ENCODE peak calls at places on chromosomes 11 and 22, in seven cellular contexts. H is non-pigmented ciliary epithelial cell; U is stimulated activated CD8-positive, alpha-beta memory T cell treated with anti-CD3 and anti-CD28 coated beads, Interleukin-4, amount 100 ng/mL, for 4 hours; V is NCI-H2171 treated with DMSO at 0.1 percent for 48 hours; F is EL; L is NCI-H510A; A is CD8-positive, alpha-beta T cell. C is an unnamed sample.
A peak's percentile ranks its signal among the peaks of the same experiment; 100 is the strongest.

GRCh38 chr22:43587574-43587973 is 175.8 kb downstream of the MPPED1 start:
- DNase-seq in H (no peak), U (no peak), V (no peak), F (no peak), L (no peak), A (no peak), C (no peak)

GRCh38 chr11:134098566-134099184 is 29.8 kb downstream of the JAM3 start:
- DNase-seq in H (no peak), U (no peak), V (peak; percentile 5), F (no peak), L (no peak), A (no peak), C (no peak)

GRCh38 chr11:3164540-3165151 is 464 bp downstream of the OSBPL5 start:
- DNase-seq in H (no peak), U (no peak), V (no peak), F (no peak), L (no peak), A (no peak), C (no peak)

GRCh38 chr11:67293090-67293489 is 4.0 kb downstream of the ANKRD13D start:
- DNase-seq in H (peak; percentile 31), U (no peak), V (peak; percentile 17), F (peak; percentile 72), L (no peak), A (no peak), C (no peak)

GRCh38 chr11:83285131-83285770 is 916 bp downstream of the CCDC90B start:
- DNase-seq in H (no peak), U (no peak), V (peak; percentile 86), F (no peak), L (no peak), A (no peak), C (no peak)

GRCh38 chr22:34587357-34588356 is 478.3 kb upstream of the ISX start:
- DNase-seq in H (no peak), U (no peak), V (no peak), F (no peak), L (no peak), A (no peak), C (no peak)

GRCh38 chr11:41413843-41414242 is 45.6 kb downstream of the LRRC4C start:
- DNase-seq in H (no peak), U (no peak), V (no peak), F (no peak), L (no peak), A (no peak), C (no peak)

GRCh38 chr22:38951734-38952133 is 5.7 kb upstream of the APOBEC3A start:
- DNase-seq in H (no peak), U (no peak), V (no peak), F (no peak), L (no peak), A (no peak), C (no peak)

GRCh38 chr11:131609317-131609716 is 238.9 kb downstream of the NTM start:
- DNase-seq in H (peak; percentile 94), U (no peak), V (no peak), F (peak; percentile 34), L (no peak), A (no peak), C (no peak)

GRCh38 chr11:7569044-7569443 is 55.2 kb downstream of the PPFIBP2 start:
- DNase-seq in H (no peak), U (no peak), V (no peak), F (no peak), L (no peak), A (no peak), C (no peak)

GRCh38 chr22:19786959-19787848 is 26.6 kb downstream of the TBX1 start:
- DNase-seq in H (no peak), U (no peak), V (no peak), F (no peak), L (no peak), A (no peak), C (no peak)

GRCh38 chr11:3058753-3059664 is 1.8 kb upstream of the CARS1 start:
- DNase-seq in H (peak; percentile 72), U (no peak), V (no peak), F (peak; percentile 92), L (no peak), A (no peak), C (no peak)

GRCh38 chr11:3086114-3086513 is 28.9 kb upstream of the CARS1 start:
- DNase-seq in H (no peak), U (no peak), V (no peak), F (no peak), L (no peak), A (no peak), C (no peak)

GRCh38 chr11:117345039-117345438 is 17.4 kb downstream of the CEP164 start:
- DNase-seq in H (no peak), U (no peak), V (no peak), F (peak; percentile 38), L (no peak), A (no peak), C (no peak)

GRCh38 chr22:49976439-49977175 is 16.0 kb downstream of the PIM3 start:
- DNase-seq in H (no peak), U (peak; percentile 65), V (peak; percentile 37), F (no peak), L (no peak), A (no peak), C (no peak)

GRCh38 chr11:64571410-64572091 is 19.5 kb upstream of the SLC22A12 start:
- DNase-seq in H (no peak), U (no peak), V (peak; percentile 81), F (no peak), L (no peak), A (no peak), C (no peak)